ENCODE peak calls at places on chromosomes 1 and 21, in nine cellular contexts. F is stimulated activated CD8-positive, alpha-beta memory T cell treated with anti-CD3 and anti-CD28 coated beads, Interleukin-15, amount 100 ng/mL, for 24 hours; H is amygdala; P is HTR-8/SVneo; C is GM12865; G is retina; B is left lobe of liver; Z is COR-L47; N is caudate nucleus. S is an unnamed sample.

GRCh38 chr1:30410153-30410851 is 313.1 kb downstream of the MATN1 start:
- DNase-seq in F (no peak), H (no peak), P (no peak), C (no peak), G (no peak), B (peak), Z (no peak), N (no peak), S (no peak)

GRCh38 chr1:71561729-71562128 is 480.9 kb upstream of the ZRANB2 start:
- DNase-seq in F (no peak), H (no peak), P (no peak), C (no peak), G (no peak), B (no peak), Z (no peak), N (no peak), S (no peak)

GRCh38 chr1:79431341-79431740 is 424.8 kb upstream of the ADGRL4 start:
- DNase-seq in F (no peak), H (no peak), P (no peak), C (no peak), G (no peak), B (no peak), Z (no peak), N (no peak), S (no peak)

GRCh38 chr1:190022709-190023108 is 455.0 kb downstream of the BRINP3 start:
- DNase-seq in F (no peak), H (no peak), P (peak), C (peak), G (no peak), B (no peak), Z (no peak), N (no peak), S (no peak)

GRCh38 chr21:42745511-42746239 is 92.3 kb downstream of the PDE9A start:
- DNase-seq in F (no peak), H (no peak), P (no peak), C (no peak), G (no peak), B (no peak), Z (no peak), N (no peak), S (no peak)

GRCh38 chr21:26842976-26843911 is 2.0 kb downstream of the ADAMTS1 start:
- DNase-seq in F (no peak), H (peak), P (peak), C (no peak), G (peak), B (peak), Z (peak), N (peak), S (no peak)

GRCh38 chr21:41726970-41727783 is 39.7 kb downstream of the RIPK4 start:
- DNase-seq in F (no peak), H (no peak), P (peak), C (no peak), G (no peak), B (no peak), Z (no peak), N (no peak), S (no peak)

GRCh38 chr1:89589515-89589914 is 43.4 kb upstream of the LRRC8C start:
- DNase-seq in F (no peak), H (no peak), P (no peak), C (no peak), G (no peak), B (no peak), Z (no peak), N (no peak), S (no peak)

GRCh38 chr1:223716302-223716862 is 4.0 kb downstream of the CAPN2 start:
- DNase-seq in F (no peak), H (no peak), P (no peak), C (peak), G (no peak), B (no peak), Z (no peak), N (no peak), S (no peak)

GRCh38 chr1:158992787-158993312 is 16.9 kb upstream of the IFI16 start:
- DNase-seq in F (no peak), H (no peak), P (no peak), C (no peak), G (no peak), B (no peak), Z (no peak), N (no peak), S (no peak)

GRCh38 chr1:12450090-12450764 is 167.8 kb downstream of the DHRS3 start:
- DNase-seq in F (no peak), H (peak), P (no peak), C (no peak), G (no peak), B (no peak), Z (no peak), N (no peak), S (no peak)

GRCh38 chr21:44013380-44014088 is 1.4 kb downstream of the TRAPPC10 start:
- DNase-seq in F (no peak), H (no peak), P (no peak), C (peak), G (no peak), B (no peak), Z (no peak), N (no peak), S (peak)

GRCh38 chr1:178094752-178095645 is 1.1 kb downstream of the RASAL2 start:
- DNase-seq in F (no peak), H (no peak), P (no peak), C (no peak), G (peak), B (no peak), Z (no peak), N (no peak), S (no peak)

GRCh38 chr1:34852677-34853217 is 6.8 kb downstream of the SMIM12 start:
- DNase-seq in F (peak), H (peak), P (peak), C (peak), G (peak), B (peak), Z (peak), N (peak), S (peak)

GRCh38 chr1:10965621-10966226 is 46.7 kb upstream of the TARDBP start:
- DNase-seq in F (no peak), H (no peak), P (no peak), C (peak), G (no peak), B (no peak), Z (no peak), N (no peak), S (no peak)

GRCh38 chr1:210669951-210670350 is 341.2 kb downstream of the HHAT start:
- DNase-seq in F (no peak), H (no peak), P (no peak), C (no peak), G (no peak), B (no peak), Z (peak), N (no peak), S (no peak)

GRCh38 chr1:6801998-6802397 is 16.7 kb downstream of the CAMTA1 start:
- DNase-seq in F (no peak), H (no peak), P (no peak), C (no peak), G (peak), B (no peak), Z (no peak), N (no peak), S (no peak)

GRCh38 chr1:27655151-27655929 is 16.7 kb downstream of the IFI6 start:
- DNase-seq in F (no peak), H (no peak), P (no peak), C (no peak), G (peak), B (no peak), Z (no peak), N (no peak), S (no peak)

GRCh38 chr1:63041660-63042059 is 257.7 kb downstream of the ATG4C start:
- DNase-seq in F (no peak), H (no peak), P (no peak), C (no peak), G (no peak), B (no peak), Z (peak), N (no peak), S (no peak)

GRCh38 chr1:248622491-248623106 is 12.3 kb downstream of the OR2T11 start:
- DNase-seq in F (no peak), H (no peak), P (peak), C (peak), G (no peak), B (no peak), Z (no peak), N (no peak), S (peak)

GRCh38 chr1:203161703-203162102 is 13.9 kb downstream of the MYBPH start:
- DNase-seq in F (no peak), H (no peak), P (no peak), C (no peak), G (no peak), B (no peak), Z (no peak), N (no peak), S (no peak)

GRCh38 chr1:162942903-162943567 is 82.1 kb upstream of the CCDC190 start:
- DNase-seq in F (no peak), H (no peak), P (no peak), C (no peak), G (no peak), B (no peak), Z (no peak), N (no peak), S (no peak)

GRCh38 chr21:31862078-31862477 is 10.7 kb upstream of the HUNK start:
- DNase-seq in F (no peak), H (no peak), P (no peak), C (no peak), G (no peak), B (no peak), Z (no peak), N (no peak), S (no peak)

GRCh38 chr1:179807691-179808485 is 64.8 kb downstream of the FAM163A start:
- DNase-seq in F (no peak), H (no peak), P (no peak), C (no peak), G (no peak), B (no peak), Z (no peak), N (no peak), S (no peak)

GRCh38 chr1:153532769-153533599 is 2.8 kb downstream of the S100A6 start:
- DNase-seq in F (peak), H (peak), P (peak), C (peak), G (peak), B (no peak), Z (peak), N (peak), S (peak)

GRCh38 chr21:34630536-34631143 is 15.7 kb upstream of the RCAN1 start:
- DNase-seq in F (no peak), H (peak), P (peak), C (peak), G (peak), B (no peak), Z (peak), N (peak), S (peak)

GRCh38 chr1:243438815-243439214 is 183.0 kb downstream of the SDCCAG8 start:
- DNase-seq in F (no peak), H (no peak), P (no peak), C (no peak), G (no peak), B (no peak), Z (no peak), N (no peak), S (no peak)

GRCh38 chr1:112888630-112889029 is 67.4 kb downstream of the SLC16A1 start:
- DNase-seq in F (no peak), H (no peak), P (no peak), C (no peak), G (no peak), B (no peak), Z (no peak), N (no peak), S (no peak)

GRCh38 chr21:24590261-24590660 is 1017.0 kb downstream of the MRPL39 start:
- DNase-seq in F (no peak), H (no peak), P (no peak), C (no peak), G (no peak), B (no peak), Z (no peak), N (no peak), S (no peak)

GRCh38 chr1:9726905-9727595 is 75.5 kb downstream of the PIK3CD start:
- DNase-seq in F (no peak), H (no peak), P (no peak), C (peak), G (no peak), B (no peak), Z (no peak), N (no peak), S (no peak)

GRCh38 chr1:202810193-202810614 is 550 bp upstream of the PCAT6 start:
- DNase-seq in F (no peak), H (no peak), P (no peak), C (no peak), G (no peak), B (no peak), Z (no peak), N (no peak), S (no peak)

GRCh38 chr1:210907406-210907805 is 226.5 kb downstream of the KCNH1 start:
- DNase-seq in F (no peak), H (no peak), P (no peak), C (no peak), G (no peak), B (no peak), Z (no peak), N (peak), S (no peak)

GRCh38 chr1:107557095-107557494 is 407.9 kb downstream of the VAV3 start:
- DNase-seq in F (no peak), H (no peak), P (no peak), C (no peak), G (no peak), B (no peak), Z (no peak), N (no peak), S (no peak)

GRCh38 chr1:170887726-170888125 is 47.6 kb upstream of the MROH9 start:
- DNase-seq in F (no peak), H (no peak), P (no peak), C (no peak), G (no peak), B (no peak), Z (no peak), N (no peak), S (no peak)

GRCh38 chr1:209895709-209896108 is 42.3 kb upstream of the SYT14 start:
- DNase-seq in F (no peak), H (no peak), P (no peak), C (no peak), G (no peak), B (no peak), Z (no peak), N (no peak), S (no peak)

S was measured in NAMALWA.